ENCODE peak calls at places on chromosomes 3 and 15, in five cellular contexts. I, R, B, V and A are unnamed samples.

GRCh38 chr3:14725015-14725431 is 50.1 kb downstream of the C3orf20 start:
- DNase-seq in I (no peak), B (no peak), R (peak), V (peak), A (no peak)

GRCh38 chr15:68815598-68815997 is 5.1 kb downstream of the ANP32A start:
- DNase-seq in V (no peak), I (no peak), R (no peak), B (peak), A (no peak)

GRCh38 chr3:148902173-148902791 is 37.2 kb downstream of the CPA3 start:
- DNase-seq in V (peak), R (no peak), B (no peak), I (no peak), A (no peak)

GRCh38 chr3:48851407-48851806 is 3.7 kb upstream of the PRKAR2A start:
- DNase-seq in B (peak), I (no peak), V (peak), R (no peak), A (no peak)

GRCh38 chr3:66035763-66036477 is 2.8 kb downstream of the MAGI1 start:
- DNase-seq in B (no peak), R (no peak), I (no peak), V (no peak), A (no peak)

GRCh38 chr3:44870375-44871061 is 3.9 kb upstream of the TGM4 start:
- DNase-seq in I (no peak), B (peak), R (no peak), V (no peak), A (peak)

GRCh38 chr3:76362643-76363042 is 577.3 kb upstream of the ZNF717 start:
- DNase-seq in I (peak), B (no peak), R (no peak), V (no peak), A (no peak)

GRCh38 chr15:40266828-40267304 is 16.0 kb downstream of the ANKRD63 start:
- DNase-seq in R (peak), V (peak), B (no peak), I (no peak), A (peak)

GRCh38 chr15:90482124-90483011 is 47.4 kb upstream of the CRTC3 start:
- DNase-seq in V (peak), R (peak), B (no peak), I (peak), A (peak)

GRCh38 chr15:61102281-61102680 is 126.8 kb downstream of the RORA start:
- DNase-seq in I (no peak), R (no peak), V (no peak), B (no peak), A (no peak)

GRCh38 chr15:71547066-71547465 is 263.3 kb upstream of the NR2E3 start:
- DNase-seq in R (peak), B (no peak), V (no peak), I (no peak), A (peak)

GRCh38 chr15:71549100-71549499 is 261.3 kb upstream of the NR2E3 start:
- DNase-seq in I (no peak), R (no peak), B (no peak), V (no peak), A (no peak)

GRCh38 chr15:71549697-71550096 is 260.7 kb upstream of the NR2E3 start:
- DNase-seq in B (no peak), I (no peak), R (no peak), V (no peak), A (peak)

GRCh38 chr15:71548317-71548908 is 261.9 kb upstream of the NR2E3 start:
- DNase-seq in R (no peak), V (no peak), B (no peak), I (peak), A (no peak)

DNA sequence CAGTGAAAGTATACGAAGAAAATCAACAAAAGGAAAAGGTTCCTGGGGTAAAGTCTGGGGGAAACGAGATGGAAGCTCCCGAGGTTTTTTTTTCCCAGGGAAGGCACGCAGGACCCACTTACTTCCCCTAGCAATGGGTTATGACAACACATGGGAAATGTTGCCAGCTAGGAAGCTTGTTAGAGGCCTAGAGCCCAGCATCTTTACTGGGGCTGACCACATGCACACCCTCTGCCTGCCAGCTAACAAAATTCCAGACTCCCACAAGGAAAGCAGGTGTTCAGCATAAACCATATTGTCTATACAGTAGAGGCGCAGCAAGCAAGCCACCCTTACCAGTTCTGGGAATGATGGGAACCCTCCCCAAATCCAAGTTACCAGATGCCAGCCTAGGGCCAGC is 258.8 kb upstream of the NR2E3 start:
- DNase-seq in V (no peak), R (no peak), B (no peak), I (no peak), A (no peak)
- H3K4me3 ChIP-seq in V (no peak), R (no peak), B (no peak), I (no peak), A (no peak)

GRCh38 chr3:108085821-108086350 is 4.9 kb downstream of the CD47 start:
- DNase-seq in I (no peak), B (no peak), V (peak), R (no peak), A (no peak)
- H3K4me3 ChIP-seq in I (no peak), B (no peak), V (peak), R (no peak), A (no peak)

GRCh38 chr3:47010050-47010712 is 30.7 kb downstream of the NBEAL2 start:
- DNase-seq in I (peak), B (peak), R (no peak), V (no peak), A (peak)

GRCh38 chr3:47008258-47008671 is 28.8 kb downstream of the NBEAL2 start:
- DNase-seq in I (no peak), V (no peak), B (peak), R (no peak), A (no peak)

GRCh38 chr3:47008851-47009224 is 29.4 kb downstream of the NBEAL2 start:
- DNase-seq in V (no peak), R (no peak), B (peak), I (no peak), A (no peak)

GRCh38 chr3:47010910-47011309 is 31.4 kb downstream of the NBEAL2 start:
- DNase-seq in R (no peak), V (no peak), I (no peak), B (peak), A (no peak)

GRCh38 chr3:47009225-47010049 is 30.0 kb downstream of the NBEAL2 start:
- DNase-seq in V (peak), R (peak), I (peak), B (peak), A (peak)
- H3K4me3 ChIP-seq in V (peak), R (peak), I (peak), B (peak), A (peak)

DNA sequence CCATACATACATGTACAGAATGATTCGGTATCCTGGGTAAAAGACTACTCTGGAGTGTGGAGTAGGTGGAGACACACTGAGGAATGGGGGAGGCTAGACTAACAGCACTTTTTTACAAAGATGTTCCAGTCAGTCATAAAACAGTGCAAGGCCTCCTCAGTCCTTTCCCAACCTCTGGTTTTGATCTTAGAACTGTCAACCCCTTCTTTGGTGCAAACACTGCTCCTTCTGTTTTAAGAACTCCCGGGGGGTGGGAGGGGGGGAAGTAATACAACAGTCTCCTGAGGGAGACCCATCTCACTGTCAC is 7.5 kb upstream of the MAP1A start:
- DNase-seq in R (no peak), B (no peak), V (no peak), I (no peak), A (no peak)
- H3K4me3 ChIP-seq in R (peak), B (no peak), V (peak), I (peak), A (peak)

DNA sequence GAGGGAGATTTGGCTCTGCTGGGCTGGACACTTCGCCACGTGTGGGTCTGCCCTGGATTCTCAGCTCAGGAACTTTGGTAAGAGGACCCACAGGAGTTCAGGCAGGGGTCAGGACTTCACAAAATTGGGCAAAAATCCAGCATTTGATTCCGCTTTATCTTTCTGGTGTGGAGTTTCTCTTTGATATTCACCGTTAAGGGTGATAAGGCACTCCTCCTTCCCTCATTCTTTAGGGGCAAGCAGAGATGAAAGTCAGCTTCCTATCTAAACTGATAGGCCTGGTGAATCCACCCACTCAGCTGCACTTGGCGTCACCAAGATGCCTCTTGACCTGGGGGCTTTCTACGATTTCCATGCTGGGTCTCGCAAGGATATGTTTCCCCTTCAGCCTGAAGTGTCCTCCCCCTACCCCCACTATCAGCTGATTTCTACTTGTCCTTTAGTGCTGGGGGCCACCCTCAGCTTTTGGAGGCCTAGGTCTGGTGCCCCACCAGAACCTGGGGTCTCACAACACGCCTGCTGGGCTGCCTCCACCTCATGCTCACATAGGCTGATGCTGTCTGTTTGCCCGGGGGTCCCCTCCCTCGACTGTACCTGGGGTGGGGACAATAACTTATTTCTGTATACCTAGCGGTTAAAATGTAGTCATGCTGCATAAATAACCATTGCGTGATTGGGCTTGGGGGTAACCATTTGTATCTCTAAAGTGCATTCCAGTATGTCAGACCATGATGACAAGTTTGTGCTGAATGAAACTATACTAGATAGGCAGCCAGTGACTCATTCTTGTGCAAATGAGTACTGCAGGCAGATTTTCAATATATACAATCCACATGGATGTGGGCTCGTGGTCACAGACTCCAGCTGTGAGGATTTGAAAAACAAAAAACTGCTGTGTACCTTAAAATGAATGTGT is 248.3 kb downstream of the ADAMTS17 start:
- DNase-seq in B (peak), V (peak), I (no peak), R (no peak), A (no peak)
- H3K4me3 ChIP-seq in B (no peak), V (no peak), I (no peak), R (no peak), A (no peak)

DNA sequence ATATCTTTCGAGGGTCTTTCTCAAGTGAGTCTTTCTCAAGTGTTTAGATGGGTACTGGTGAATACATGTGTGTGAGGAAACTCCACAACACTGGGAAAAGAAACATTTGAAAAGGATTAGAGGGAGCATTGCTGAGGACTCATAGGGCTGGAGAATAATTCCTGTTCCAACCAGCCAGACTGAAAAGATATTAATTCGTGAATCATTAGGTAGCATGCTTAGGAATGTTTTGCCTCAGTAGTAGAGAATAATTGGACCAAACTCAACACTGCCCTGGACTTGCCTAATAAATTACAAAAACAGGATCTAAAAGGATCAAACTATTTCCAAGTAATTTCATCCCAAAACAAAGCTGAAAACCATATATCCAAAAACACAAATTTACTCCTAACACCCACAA is 17.3 kb downstream of the PP2D1 start:
- DNase-seq in R (no peak), B (no peak), V (peak), I (no peak), A (no peak)
- H3K4me3 ChIP-seq in R (no peak), B (no peak), V (no peak), I (no peak), A (no peak)

GRCh38 chr15:64836023-64836536 is 5.6 kb upstream of the PLEKHO2 start:
- DNase-seq in R (no peak), B (no peak), V (no peak), I (no peak), A (no peak)
- H3K4me3 ChIP-seq in R (peak), B (no peak), V (peak), I (no peak), A (no peak)

GRCh38 chr15:63495343-63495742 is 9.1 kb upstream of the USP3 start:
- DNase-seq in B (no peak), I (no peak), V (no peak), R (no peak), A (no peak)
- H3K4me3 ChIP-seq in B (no peak), I (no peak), V (no peak), R (no peak), A (no peak)